ENCODE peak calls at places on chromosomes 11 and 22, in six cellular contexts. One of them, this sample, is unnamed.

GRCh38 chr11:33256031-33256807 is 962 bp upstream of the HIPK3 start:
- DNase-seq in cardiac fibroblast: no peak
- DNase-seq in fibroblast of lung: no peak
- DNase-seq in left ventricle myocardium inferior: no peak
- DNase-seq in lung: no peak
- DNase-seq in heart left ventricle: no peak
- DNase-seq in this sample: peak; percentile 9

GRCh38 chr11:27161071-27161470 is 120.5 kb downstream of the BBOX1 start:
- DNase-seq in lung: no peak
- DNase-seq in cardiac fibroblast: no peak
- DNase-seq in left ventricle myocardium inferior: no peak
- DNase-seq in fibroblast of lung: peak; percentile 11
- DNase-seq in heart left ventricle: no peak
- DNase-seq in this sample: no peak

GRCh38 chr22:31631381-31631780 is 30.6 kb downstream of the PISD start:
- DNase-seq in fibroblast of lung: no peak
- DNase-seq in left ventricle myocardium inferior: no peak
- DNase-seq in cardiac fibroblast: no peak
- DNase-seq in lung: no peak
- DNase-seq in heart left ventricle: no peak
- DNase-seq in this sample: no peak

GRCh38 chr22:31162015-31162765 is 2.2 kb downstream of the RNF185 start:
- DNase-seq in cardiac fibroblast: peak; percentile 26
- DNase-seq in lung: no peak
- DNase-seq in fibroblast of lung: no peak
- DNase-seq in heart left ventricle: no peak
- DNase-seq in left ventricle myocardium inferior: no peak
- DNase-seq in this sample: no peak

GRCh38 chr11:111086058-111086457 is 159.5 kb upstream of the POU2AF2 start:
- DNase-seq in lung: no peak
- DNase-seq in fibroblast of lung: no peak
- DNase-seq in cardiac fibroblast: no peak
- DNase-seq in left ventricle myocardium inferior: no peak
- DNase-seq in heart left ventricle: no peak
- DNase-seq in this sample: peak; percentile 49

GRCh38 chr22:48923165-48923875 is 904.4 kb downstream of the BRD1 start:
- DNase-seq in lung: no peak
- DNase-seq in cardiac fibroblast: no peak
- DNase-seq in heart left ventricle: no peak
- DNase-seq in left ventricle myocardium inferior: no peak
- DNase-seq in fibroblast of lung: no peak
- DNase-seq in this sample: no peak

GRCh38 chr11:109590782-109591181 is 168.8 kb downstream of the C11orf87 start:
- DNase-seq in cardiac fibroblast: no peak
- DNase-seq in heart left ventricle: no peak
- DNase-seq in lung: no peak
- DNase-seq in fibroblast of lung: no peak
- DNase-seq in left ventricle myocardium inferior: no peak
- DNase-seq in this sample: no peak

GRCh38 chr22:29306175-29306829 is at the start of gene GAS2L1:
- DNase-seq in cardiac fibroblast: peak; percentile 87
- DNase-seq in left ventricle myocardium inferior: peak; percentile 90
- DNase-seq in lung: peak; percentile 77
- DNase-seq in fibroblast of lung: peak; percentile 80
- DNase-seq in heart left ventricle: peak; percentile 90
- DNase-seq in this sample: peak; percentile 81

GRCh38 chr11:104164028-104164520 is at the start of gene PDGFD:
- DNase-seq in heart left ventricle: peak; percentile 73
- DNase-seq in lung: peak; percentile 36
- DNase-seq in left ventricle myocardium inferior: peak; percentile 64
- DNase-seq in cardiac fibroblast: peak; percentile 91
- DNase-seq in fibroblast of lung: peak; percentile 62
- DNase-seq in this sample: peak; percentile 93

GRCh38 chr22:29481265-29482000 is 1.4 kb downstream of the NEFH start:
- DNase-seq in cardiac fibroblast: no peak
- DNase-seq in lung: no peak
- DNase-seq in heart left ventricle: no peak
- DNase-seq in left ventricle myocardium inferior: no peak
- DNase-seq in fibroblast of lung: peak; percentile 41
- DNase-seq in this sample: peak; percentile 56

GRCh38 chr11:121389651-121390050 is 62.5 kb upstream of the SORL1 start:
- DNase-seq in fibroblast of lung: no peak
- DNase-seq in lung: no peak
- DNase-seq in left ventricle myocardium inferior: peak; percentile 67
- DNase-seq in heart left ventricle: peak; percentile 65
- DNase-seq in cardiac fibroblast: peak; percentile 22
- DNase-seq in this sample: peak; percentile 84

GRCh38 chr22:20525048-20525447 is 17.6 kb downstream of the MED15 start:
- DNase-seq in cardiac fibroblast: no peak
- DNase-seq in lung: no peak
- DNase-seq in heart left ventricle: no peak
- DNase-seq in fibroblast of lung: no peak
- DNase-seq in left ventricle myocardium inferior: no peak
- DNase-seq in this sample: no peak

GRCh38 chr11:128692750-128693578 is 908 bp upstream of the FLI1 start:
- DNase-seq in cardiac fibroblast: peak; percentile 73
- DNase-seq in heart left ventricle: peak; percentile 50
- DNase-seq in left ventricle myocardium inferior: no peak
- DNase-seq in fibroblast of lung: peak; percentile 37
- DNase-seq in lung: no peak
- DNase-seq in this sample: peak; percentile 60

GRCh38 chr22:27790396-27791216 is 10.9 kb downstream of the MN1 start:
- DNase-seq in fibroblast of lung: no peak
- DNase-seq in left ventricle myocardium inferior: no peak
- DNase-seq in lung: no peak
- DNase-seq in heart left ventricle: no peak
- DNase-seq in cardiac fibroblast: no peak
- DNase-seq in this sample: peak; percentile 46

GRCh38 chr22:31616315-31616980 is 45.6 kb downstream of the PISD start:
- DNase-seq in lung: no peak
- DNase-seq in heart left ventricle: no peak
- DNase-seq in left ventricle myocardium inferior: no peak
- DNase-seq in fibroblast of lung: no peak
- DNase-seq in cardiac fibroblast: no peak
- DNase-seq in this sample: no peak

GRCh38 chr22:26168934-26169311 is 339 bp upstream of the SEZ6L start:
- DNase-seq in fibroblast of lung: no peak
- DNase-seq in heart left ventricle: peak; percentile 17
- DNase-seq in left ventricle myocardium inferior: peak; percentile 13
- DNase-seq in lung: no peak
- DNase-seq in cardiac fibroblast: no peak
- DNase-seq in this sample: no peak

GRCh38 chr11:130834886-130835285 is 81.4 kb downstream of the SNX19 start:
- DNase-seq in left ventricle myocardium inferior: no peak
- DNase-seq in heart left ventricle: no peak
- DNase-seq in fibroblast of lung: peak; percentile 25
- DNase-seq in lung: no peak
- DNase-seq in cardiac fibroblast: no peak
- DNase-seq in this sample: no peak

GRCh38 chr11:130644187-130644586 is 195.7 kb downstream of the ADAMTS15 start:
- DNase-seq in left ventricle myocardium inferior: no peak
- DNase-seq in fibroblast of lung: no peak
- DNase-seq in cardiac fibroblast: no peak
- DNase-seq in heart left ventricle: no peak
- DNase-seq in lung: peak; percentile 13
- DNase-seq in this sample: peak; percentile 12

GRCh38 chr22:32864596-32864995 is 63.1 kb downstream of the TIMP3 start:
- DNase-seq in left ventricle myocardium inferior: no peak
- DNase-seq in cardiac fibroblast: no peak
- DNase-seq in fibroblast of lung: peak; percentile 32
- DNase-seq in heart left ventricle: no peak
- DNase-seq in lung: no peak
- DNase-seq in this sample: no peak

GRCh38 chr11:128179049-128179448 is 408.3 kb downstream of the ETS1 start:
- DNase-seq in left ventricle myocardium inferior: no peak
- DNase-seq in lung: no peak
- DNase-seq in fibroblast of lung: peak; percentile 59
- DNase-seq in cardiac fibroblast: no peak
- DNase-seq in heart left ventricle: no peak
- DNase-seq in this sample: no peak

GRCh38 chr11:10612217-10612862 is 43.9 kb upstream of the LYVE1 start:
- DNase-seq in lung: no peak
- DNase-seq in fibroblast of lung: no peak
- DNase-seq in left ventricle myocardium inferior: no peak
- DNase-seq in cardiac fibroblast: no peak
- DNase-seq in heart left ventricle: no peak
- DNase-seq in this sample: no peak

GRCh38 chr11:28146123-28146751 is 38.0 kb downstream of the METTL15 start:
- DNase-seq in cardiac fibroblast: peak; percentile 79
- DNase-seq in lung: no peak
- DNase-seq in left ventricle myocardium inferior: no peak
- DNase-seq in fibroblast of lung: peak; percentile 87
- DNase-seq in heart left ventricle: no peak
- DNase-seq in this sample: peak; percentile 10

GRCh38 chr22:40951795-40952602 is 821 bp downstream of the RBX1 start:
- DNase-seq in heart left ventricle: no peak
- DNase-seq in left ventricle myocardium inferior: no peak
- DNase-seq in cardiac fibroblast: no peak
- DNase-seq in fibroblast of lung: no peak
- DNase-seq in lung: no peak
- DNase-seq in this sample: no peak

GRCh38 chr11:2215230-2215560 is 43.6 kb upstream of the TH start:
- DNase-seq in heart left ventricle: no peak
- DNase-seq in left ventricle myocardium inferior: no peak
- DNase-seq in fibroblast of lung: no peak
- DNase-seq in cardiac fibroblast: no peak
- DNase-seq in lung: peak; percentile 27
- DNase-seq in this sample: no peak

GRCh38 chr11:2214527-2215229 is 43.1 kb upstream of the TH start:
- DNase-seq in left ventricle myocardium inferior: no peak
- DNase-seq in lung: peak; percentile 17
- DNase-seq in fibroblast of lung: no peak
- DNase-seq in heart left ventricle: no peak
- DNase-seq in cardiac fibroblast: no peak
- DNase-seq in this sample: no peak

GRCh38 chr11:2212411-2213251 is 41.0 kb upstream of the TH start:
- DNase-seq in lung: no peak
- DNase-seq in left ventricle myocardium inferior: peak; percentile 4
- DNase-seq in heart left ventricle: no peak
- DNase-seq in fibroblast of lung: no peak
- DNase-seq in cardiac fibroblast: no peak
- DNase-seq in this sample: no peak

GRCh38 chr11:2213890-2214526 is 42.4 kb upstream of the TH start:
- DNase-seq in heart left ventricle: no peak
- DNase-seq in lung: peak; percentile 20
- DNase-seq in fibroblast of lung: no peak
- DNase-seq in cardiac fibroblast: no peak
- DNase-seq in left ventricle myocardium inferior: peak; percentile 5
- DNase-seq in this sample: no peak

DNA sequence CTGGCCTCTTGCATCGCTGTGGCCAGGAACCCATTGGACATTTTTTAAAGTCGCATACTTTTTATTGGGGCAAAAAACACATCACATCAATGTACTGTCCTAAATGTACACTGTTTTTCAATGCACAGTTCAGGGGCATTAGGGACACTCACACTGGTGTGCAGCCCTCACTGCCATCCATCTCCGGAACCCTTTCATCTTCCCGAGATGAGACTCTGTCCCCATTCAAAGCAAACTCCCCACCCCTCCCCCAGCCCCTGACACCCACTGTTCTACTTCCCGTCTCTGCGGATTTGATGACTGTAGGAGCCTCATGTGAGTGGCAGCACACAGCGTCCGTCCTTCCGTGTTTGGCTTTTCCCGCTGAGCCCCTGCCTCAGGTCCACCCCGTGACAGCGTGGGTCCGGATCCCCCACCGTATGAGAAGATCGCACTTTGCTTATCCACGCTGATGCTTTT is 41.8 kb upstream of the TH start:
- DNase-seq in lung: no peak
- DNase-seq in cardiac fibroblast: no peak
- DNase-seq in heart left ventricle: no peak
- DNase-seq in fibroblast of lung: no peak
- DNase-seq in left ventricle myocardium inferior: peak; percentile 15
- DNase-seq in this sample: peak; percentile 54
- H3K4me3 ChIP-seq in lung: no peak overlapping the region
- H3K4me3 ChIP-seq in cardiac fibroblast: no peak overlapping the region
- H3K4me3 ChIP-seq in heart left ventricle: no peak overlapping the region
- H3K4me3 ChIP-seq in fibroblast of lung: no peak overlapping the region
- H3K4me3 ChIP-seq in left ventricle myocardium inferior: no peak overlapping the region
- H3K4me3 ChIP-seq in this sample: no peak overlapping the region

DNA sequence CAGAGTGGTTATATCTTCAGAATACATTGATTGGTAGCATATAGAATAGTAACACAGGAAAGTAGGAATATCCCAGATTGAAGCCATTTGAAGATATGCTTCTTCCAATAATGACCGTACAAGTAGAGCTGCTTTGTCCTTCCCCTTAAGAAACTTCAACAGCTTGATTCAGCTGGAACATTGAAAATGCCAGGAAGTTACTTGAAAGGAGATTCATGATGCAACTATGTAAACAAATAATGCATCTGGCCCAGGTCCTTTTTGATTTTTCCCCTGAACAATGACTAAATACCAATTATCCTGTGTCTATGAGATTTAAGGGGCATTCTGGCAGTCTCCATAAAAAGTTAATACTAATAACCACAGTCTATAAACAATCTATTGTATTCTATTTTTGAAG is 3.0 kb downstream of the DKK3 start:
- DNase-seq in lung: no peak
- DNase-seq in fibroblast of lung: peak; percentile 87
- DNase-seq in cardiac fibroblast: peak; percentile 75
- DNase-seq in heart left ventricle: no peak
- DNase-seq in left ventricle myocardium inferior: no peak
- DNase-seq in this sample: no peak
- H3K4me3 ChIP-seq in lung: no peak overlapping the region
- H3K4me3 ChIP-seq in fibroblast of lung: peak overlapping the region; percentile 46
- H3K4me3 ChIP-seq in cardiac fibroblast: peak overlapping the region; percentile 12
- H3K4me3 ChIP-seq in heart left ventricle: no peak overlapping the region
- H3K4me3 ChIP-seq in left ventricle myocardium inferior: peak overlapping the region; percentile 7
- H3K4me3 ChIP-seq in this sample: no peak overlapping the region

DNA sequence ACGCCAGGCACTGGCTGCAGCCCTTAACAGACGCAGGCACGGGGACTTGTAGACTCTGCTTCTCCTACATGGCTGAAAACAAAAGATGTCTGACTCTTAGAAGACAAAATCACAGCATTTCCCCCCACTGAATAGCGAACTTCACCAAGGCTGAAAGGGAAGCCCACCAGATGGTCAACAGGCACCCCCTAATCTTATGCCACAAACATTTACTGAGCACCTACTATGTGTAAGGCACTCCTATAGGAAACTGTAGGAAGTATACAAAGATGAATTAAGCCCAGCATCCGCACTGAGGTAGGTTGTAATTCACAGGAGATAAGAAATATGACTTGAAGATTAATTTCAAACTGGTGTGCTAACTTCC is 38.3 kb downstream of the NUMA1 start:
- DNase-seq in fibroblast of lung: no peak
- DNase-seq in heart left ventricle: no peak
- DNase-seq in lung: no peak
- DNase-seq in left ventricle myocardium inferior: no peak
- DNase-seq in cardiac fibroblast: no peak
- DNase-seq in this sample: no peak
- H3K4me3 ChIP-seq in fibroblast of lung: peak overlapping the region; percentile 73
- H3K4me3 ChIP-seq in heart left ventricle: peak overlapping the region; percentile 68
- H3K4me3 ChIP-seq in lung: peak overlapping the region; percentile 52
- H3K4me3 ChIP-seq in left ventricle myocardium inferior: peak overlapping the region; percentile 76
- H3K4me3 ChIP-seq in cardiac fibroblast: peak overlapping the region; percentile 66
- H3K4me3 ChIP-seq in this sample: peak overlapping the region; percentile 54

DNA sequence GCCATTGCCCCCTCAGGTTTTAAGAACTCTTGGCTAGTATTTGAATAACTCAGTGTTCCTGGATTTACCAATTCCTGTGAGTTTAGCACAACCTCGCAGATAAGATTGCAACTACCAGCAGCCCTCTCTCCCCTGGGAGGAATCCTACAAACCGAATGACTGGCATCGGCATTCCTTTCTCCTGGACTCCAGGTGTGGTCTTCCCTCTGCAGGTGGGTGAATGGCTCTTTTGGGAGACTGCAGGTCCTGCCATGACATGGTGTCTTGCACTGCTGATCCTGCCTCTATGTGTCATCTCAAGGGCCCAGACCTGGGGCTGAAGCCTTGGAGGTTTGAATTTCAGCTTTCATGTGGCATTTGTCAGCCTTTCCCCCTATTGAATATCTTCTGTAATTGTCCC is 105.6 kb downstream of the PKNOX2 start:
- DNase-seq in cardiac fibroblast: no peak
- DNase-seq in fibroblast of lung: no peak
- DNase-seq in left ventricle myocardium inferior: no peak
- DNase-seq in heart left ventricle: no peak
- DNase-seq in lung: no peak
- DNase-seq in this sample: no peak
- H3K4me3 ChIP-seq in cardiac fibroblast: no peak overlapping the region
- H3K4me3 ChIP-seq in fibroblast of lung: no peak overlapping the region
- H3K4me3 ChIP-seq in left ventricle myocardium inferior: no peak overlapping the region
- H3K4me3 ChIP-seq in heart left ventricle: no peak overlapping the region
- H3K4me3 ChIP-seq in lung: no peak overlapping the region
- H3K4me3 ChIP-seq in this sample: no peak overlapping the region

This sample was measured in neural progenitor cell.